ENCODE peak calls at places on chromosomes 13 and 19, in ten cellular contexts. One of them, this sample, is unnamed.

GRCh38 chr13:97615266-97615665 is 181.3 kb downstream of the RAP2A start:
- DNase-seq in cardiac septum: no peak
- DNase-seq in nucleus accumbens: no peak
- DNase-seq in HS-5: no peak
- DNase-seq in GDM1: no peak
- DNase-seq in HS-27A: no peak
- DNase-seq in COLO829: no peak
- DNase-seq in T-helper 1 cell: no peak
- DNase-seq in A549: no peak
- DNase-seq in amniotic epithelial cell: no peak
- DNase-seq in this sample: no peak

GRCh38 chr13:45718992-45719391 is 16.9 kb downstream of the CBY2 start:
- DNase-seq in cardiac septum: no peak
- DNase-seq in COLO829: no peak
- DNase-seq in HS-27A: no peak
- DNase-seq in GDM1: no peak
- DNase-seq in T-helper 1 cell: no peak
- DNase-seq in amniotic epithelial cell: no peak
- DNase-seq in HS-5: peak; percentile 2
- DNase-seq in nucleus accumbens: no peak
- DNase-seq in A549: no peak
- DNase-seq in this sample: no peak

GRCh38 chr19:2663920-2664571 is 38.4 kb downstream of the GNG7 start:
- DNase-seq in COLO829: no peak
- DNase-seq in nucleus accumbens: peak; percentile 13
- DNase-seq in amniotic epithelial cell: no peak
- DNase-seq in T-helper 1 cell: no peak
- DNase-seq in HS-5: no peak
- DNase-seq in GDM1: no peak
- DNase-seq in cardiac septum: peak; percentile 86
- DNase-seq in HS-27A: no peak
- DNase-seq in A549: no peak
- DNase-seq in this sample: no peak

GRCh38 chr19:17997969-17998826 is 9.8 kb upstream of the ARRDC2 start:
- DNase-seq in GDM1: no peak
- DNase-seq in HS-27A: no peak
- DNase-seq in cardiac septum: no peak
- DNase-seq in HS-5: no peak
- DNase-seq in COLO829: no peak
- DNase-seq in A549: peak; percentile 86
- DNase-seq in amniotic epithelial cell: peak; percentile 25
- DNase-seq in T-helper 1 cell: no peak
- DNase-seq in nucleus accumbens: no peak
- DNase-seq in this sample: peak; percentile 55

GRCh38 chr13:74026753-74027152 is 107.5 kb downstream of the KLF12 start:
- DNase-seq in amniotic epithelial cell: peak; percentile 21
- DNase-seq in A549: no peak
- DNase-seq in T-helper 1 cell: peak; percentile 52
- DNase-seq in cardiac septum: no peak
- DNase-seq in HS-5: no peak
- DNase-seq in GDM1: no peak
- DNase-seq in COLO829: no peak
- DNase-seq in nucleus accumbens: no peak
- DNase-seq in HS-27A: no peak
- DNase-seq in this sample: no peak

GRCh38 chr19:15466851-15467733 is 2.7 kb upstream of the RASAL3 start:
- DNase-seq in nucleus accumbens: no peak
- DNase-seq in COLO829: no peak
- DNase-seq in HS-5: peak; percentile 77
- DNase-seq in T-helper 1 cell: peak; percentile 43
- DNase-seq in HS-27A: no peak
- DNase-seq in GDM1: peak; percentile 91
- DNase-seq in A549: peak; percentile 55
- DNase-seq in cardiac septum: peak; percentile 72
- DNase-seq in amniotic epithelial cell: peak; percentile 74
- DNase-seq in this sample: no peak

GRCh38 chr19:3184847-3185481 is 766 bp upstream of the NCLN start:
- DNase-seq in COLO829: peak; percentile 30
- DNase-seq in nucleus accumbens: no peak
- DNase-seq in HS-5: no peak
- DNase-seq in HS-27A: no peak
- DNase-seq in cardiac septum: peak; percentile 86
- DNase-seq in T-helper 1 cell: peak; percentile 57
- DNase-seq in amniotic epithelial cell: peak; percentile 72
- DNase-seq in A549: no peak
- DNase-seq in GDM1: peak; percentile 61
- DNase-seq in this sample: no peak

GRCh38 chr13:49791753-49792549 is 531 bp downstream of the KPNA3 start:
- DNase-seq in cardiac septum: peak; percentile 78
- DNase-seq in HS-5: no peak
- DNase-seq in HS-27A: no peak
- DNase-seq in amniotic epithelial cell: peak; percentile 35
- DNase-seq in T-helper 1 cell: no peak
- DNase-seq in GDM1: peak; percentile 59
- DNase-seq in nucleus accumbens: peak; percentile 5
- DNase-seq in COLO829: no peak
- DNase-seq in A549: peak; percentile 29
- DNase-seq in this sample: peak; percentile 52

GRCh38 chr19:57241181-57241580 is 749 bp downstream of the ZNF805 start:
- DNase-seq in HS-27A: peak; percentile 0
- DNase-seq in HS-5: no peak
- DNase-seq in GDM1: no peak
- DNase-seq in amniotic epithelial cell: peak; percentile 31
- DNase-seq in cardiac septum: peak; percentile 49
- DNase-seq in T-helper 1 cell: no peak
- DNase-seq in COLO829: no peak
- DNase-seq in A549: peak; percentile 9
- DNase-seq in nucleus accumbens: no peak
- DNase-seq in this sample: no peak

GRCh38 chr19:7471696-7472620 is 16.9 kb downstream of the PEX11G start:
- DNase-seq in cardiac septum: no peak
- DNase-seq in HS-27A: no peak
- DNase-seq in HS-5: no peak
- DNase-seq in GDM1: no peak
- DNase-seq in COLO829: no peak
- DNase-seq in T-helper 1 cell: no peak
- DNase-seq in A549: no peak
- DNase-seq in amniotic epithelial cell: peak; percentile 40
- DNase-seq in nucleus accumbens: no peak
- DNase-seq in this sample: peak; percentile 66

GRCh38 chr19:2266183-2266993 is 10.2 kb upstream of the JSRP1 start:
- DNase-seq in HS-27A: no peak
- DNase-seq in COLO829: peak; percentile 43
- DNase-seq in HS-5: no peak
- DNase-seq in T-helper 1 cell: no peak
- DNase-seq in cardiac septum: peak; percentile 94
- DNase-seq in nucleus accumbens: peak; percentile 23
- DNase-seq in amniotic epithelial cell: peak; percentile 76
- DNase-seq in A549: no peak
- DNase-seq in GDM1: peak; percentile 76
- DNase-seq in this sample: peak; percentile 94

GRCh38 chr13:101626925-101627555 is 174.6 kb downstream of the ITGBL1 start:
- DNase-seq in HS-27A: no peak
- DNase-seq in A549: no peak
- DNase-seq in amniotic epithelial cell: no peak
- DNase-seq in GDM1: no peak
- DNase-seq in cardiac septum: no peak
- DNase-seq in COLO829: no peak
- DNase-seq in nucleus accumbens: no peak
- DNase-seq in HS-5: no peak
- DNase-seq in T-helper 1 cell: no peak
- DNase-seq in this sample: no peak

GRCh38 chr19:47232422-47233211 is 1.6 kb upstream of the BBC3 start:
- DNase-seq in GDM1: peak; percentile 32
- DNase-seq in cardiac septum: no peak
- DNase-seq in A549: peak; percentile 78
- DNase-seq in nucleus accumbens: no peak
- DNase-seq in COLO829: no peak
- DNase-seq in T-helper 1 cell: no peak
- DNase-seq in HS-27A: no peak
- DNase-seq in HS-5: peak; percentile 80
- DNase-seq in amniotic epithelial cell: peak; percentile 63
- DNase-seq in this sample: no peak

GRCh38 chr13:86900906-86901305 is 770.3 kb upstream of the SLITRK5 start:
- DNase-seq in GDM1: no peak
- DNase-seq in HS-27A: no peak
- DNase-seq in T-helper 1 cell: no peak
- DNase-seq in A549: no peak
- DNase-seq in COLO829: no peak
- DNase-seq in nucleus accumbens: no peak
- DNase-seq in HS-5: no peak
- DNase-seq in cardiac septum: no peak
- DNase-seq in amniotic epithelial cell: no peak
- DNase-seq in this sample: no peak